ENCODE peak calls at places on chromosomes 2 and 18, in eight cellular contexts. C, E, R, U, Y, D, T and Q are unnamed samples.
A peak's percentile ranks its signal among the peaks of the same experiment; 100 is the strongest.

GRCh38 chr2:136448435-136448834 is 316.9 kb upstream of the THSD7B start:
- DNase-seq in Y (no peak), R (no peak), T (no peak), C (no peak), E (no peak), U (no peak), D (no peak), Q (no peak)

GRCh38 chr2:231379266-231380215 is 16.0 kb upstream of the B3GNT7 start:
- DNase-seq in U (no peak), Y (no peak), E (no peak), C (no peak), T (no peak), R (no peak), D (no peak), Q (no peak)

GRCh38 chr2:73156539-73157124 is 43.9 kb upstream of the RAB11FIP5 start:
- DNase-seq in Y (no peak), C (peak; percentile 36), D (no peak), U (peak; percentile 8), E (peak; percentile 64), R (peak; percentile 31), T (peak; percentile 67), Q (peak; percentile 15)

GRCh38 chr2:63881208-63881607 is 39.5 kb downstream of the UGP2 start:
- DNase-seq in C (no peak), T (no peak), E (no peak), R (no peak), U (no peak), Y (no peak), D (no peak), Q (no peak)

GRCh38 chr2:20180676-20181648 is 44.0 kb downstream of the SDC1 start:
- DNase-seq in C (no peak), E (no peak), U (no peak), R (no peak), Y (no peak), T (no peak), D (no peak), Q (no peak)

GRCh38 chr2:234725528-234726264 is 226.1 kb upstream of the SH3BP4 start:
- DNase-seq in C (peak; percentile 19), D (no peak), E (no peak), U (no peak), T (no peak), Y (no peak), R (no peak), Q (no peak)

GRCh38 chr2:188189356-188189755 is 102.3 kb upstream of the GULP1 start:
- DNase-seq in D (no peak), T (no peak), C (peak; percentile 67), U (no peak), R (no peak), Y (no peak), E (no peak), Q (no peak)

GRCh38 chr2:107717666-107718065 is 109.0 kb upstream of the RGPD4 start:
- DNase-seq in R (no peak), Y (no peak), U (no peak), D (no peak), C (no peak), E (no peak), T (no peak), Q (no peak)

GRCh38 chr18:57131782-57132181 is 15.1 kb upstream of the BOD1L2 start:
- DNase-seq in U (no peak), R (no peak), Y (no peak), T (no peak), C (no peak), E (no peak), D (no peak), Q (no peak)

GRCh38 chr18:80034852-80035406 is 695 bp downstream of the RBFA start:
- DNase-seq in C (no peak), D (no peak), Y (no peak), T (no peak), R (no peak), E (peak; percentile 12), U (no peak), Q (no peak)

GRCh38 chr2:241066171-241066892 is 35.8 kb downstream of the MTERF4 start:
- DNase-seq in R (no peak), E (no peak), C (no peak), D (no peak), Y (no peak), T (no peak), U (no peak), Q (no peak)

GRCh38 chr2:238857929-238858328 is 10.0 kb downstream of the TWIST2 start:
- DNase-seq in U (no peak), Y (no peak), C (no peak), T (no peak), E (no peak), R (no peak), D (no peak), Q (no peak)

GRCh38 chr2:221451836-221452774 is 120.0 kb downstream of the EPHA4 start:
- DNase-seq in E (no peak), R (no peak), T (no peak), U (no peak), D (no peak), Y (no peak), C (no peak), Q (no peak)

GRCh38 chr2:113407446-113408099 is 29.9 kb upstream of the ZNG1B start:
- DNase-seq in C (no peak), E (peak; percentile 9), T (no peak), R (peak; percentile 31), U (no peak), Y (no peak), D (no peak), Q (no peak)

DNA sequence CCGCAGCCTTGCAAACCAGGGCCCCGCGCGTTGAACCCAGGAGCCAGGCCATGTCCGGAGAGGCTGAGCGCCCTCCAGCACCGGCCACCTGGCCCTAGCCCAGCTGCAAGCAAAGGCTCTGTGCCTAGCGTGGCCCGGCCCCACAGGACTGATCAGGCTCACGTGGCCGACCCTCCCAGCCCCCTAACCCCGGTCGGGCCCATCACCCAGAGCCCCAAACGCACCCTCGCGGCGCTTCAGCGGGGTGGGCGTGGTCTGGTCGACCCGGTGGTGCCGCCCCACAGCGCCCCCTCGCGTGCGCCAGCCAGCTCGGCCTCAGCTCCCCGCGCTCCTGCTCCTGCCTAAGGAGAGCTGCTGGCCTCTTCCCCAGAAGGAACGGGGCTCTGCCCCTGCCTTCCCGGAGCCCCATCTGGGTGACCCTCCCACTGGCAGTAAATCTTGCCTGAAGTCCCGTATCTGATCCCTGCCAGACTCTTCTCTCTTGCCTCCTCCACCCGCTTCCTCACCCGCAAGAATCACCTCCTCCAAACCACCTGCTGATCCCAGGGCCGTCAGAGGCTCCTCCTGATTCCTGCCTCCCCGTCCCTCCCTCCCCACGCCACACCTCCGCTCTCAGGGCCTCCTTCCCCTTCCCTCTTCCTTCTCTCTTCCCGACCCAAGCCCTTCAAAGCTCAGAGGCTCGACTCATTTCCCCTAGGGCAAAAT is 12.3 kb upstream of the TEX51 start:
- DNase-seq in U (no peak), C (no peak), T (peak; percentile 62), R (peak; percentile 42), Y (peak; percentile 54), D (no peak), E (peak; percentile 56), Q (no peak)
- H3K4me3 ChIP-seq in U (no peak overlapping the region), C (no peak overlapping the region), T (peak overlapping the region; percentile 56), R (peak overlapping the region; percentile 41), Y (no peak overlapping the region), D (peak overlapping the region; percentile 34), E (no peak overlapping the region), Q (no peak overlapping the region)

GRCh38 chr2:64963719-64964118 is 25.5 kb upstream of the SLC1A4 start:
- DNase-seq in U (no peak), E (no peak), R (no peak), C (no peak), Y (no peak), D (no peak), T (no peak), Q (no peak)
- H3K4me3 ChIP-seq in U (no peak overlapping the region), E (no peak overlapping the region), R (no peak overlapping the region), C (no peak overlapping the region), Y (no peak overlapping the region), D (no peak overlapping the region), T (no peak overlapping the region), Q (no peak overlapping the region)

GRCh38 chr2:226189061-226189460 is 610.6 kb downstream of the IRS1 start:
- DNase-seq in U (no peak), Y (no peak), C (no peak), D (no peak), T (no peak), R (no peak), E (no peak), Q (no peak)

GRCh38 chr2:226185613-226186211 is 613.9 kb downstream of the IRS1 start:
- DNase-seq in E (peak; percentile 97), C (peak; percentile 98), R (peak; percentile 84), Y (no peak), T (no peak), D (peak; percentile 97), U (no peak), Q (no peak)

GRCh38 chr2:226187601-226188000 is 612.0 kb downstream of the IRS1 start:
- DNase-seq in D (peak; percentile 77), Y (no peak), U (no peak), T (no peak), R (no peak), C (peak; percentile 87), E (peak; percentile 76), Q (no peak)

GRCh38 chr2:226187126-226187525 is 612.5 kb downstream of the IRS1 start:
- DNase-seq in D (no peak), U (no peak), R (no peak), E (no peak), Y (no peak), T (no peak), C (peak; percentile 55), Q (no peak)

DNA sequence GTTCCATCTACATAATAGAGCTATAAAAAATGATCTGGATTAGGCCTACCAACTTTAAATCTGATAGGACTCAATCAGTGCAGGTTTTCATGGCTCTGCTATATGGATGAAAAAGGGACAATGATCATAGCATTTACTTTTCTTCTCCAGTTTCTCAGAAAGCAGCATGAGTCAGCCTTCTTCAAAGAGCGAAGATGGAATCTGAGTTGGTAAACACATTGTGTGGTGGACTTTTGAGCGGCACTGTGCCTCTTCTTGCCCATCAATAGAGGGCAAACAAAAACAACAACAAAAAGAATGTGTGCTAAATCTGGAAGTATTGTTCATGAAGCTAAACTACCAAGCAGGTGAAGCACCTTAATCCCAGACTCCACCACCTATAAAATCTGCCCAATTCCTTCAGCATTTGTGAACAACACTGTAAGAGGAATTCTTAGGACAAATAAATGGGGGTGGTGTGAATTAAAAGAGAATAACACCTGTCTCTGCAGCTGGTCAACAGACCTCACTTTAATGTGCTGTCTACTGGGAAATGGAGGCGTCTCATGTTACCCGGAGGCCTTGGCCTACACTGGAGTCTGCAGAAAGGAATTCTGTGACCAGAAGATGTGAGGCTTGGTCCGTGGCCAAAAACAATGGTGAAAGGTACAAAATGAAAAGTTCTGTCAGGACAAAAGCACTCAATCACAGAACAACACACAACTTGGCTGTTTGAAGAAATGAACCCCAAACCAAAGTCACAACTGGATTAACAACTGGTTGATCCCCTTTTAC is 609.0 kb downstream of the IRS1 start:
- DNase-seq in D (no peak), E (no peak), U (no peak), Y (no peak), T (no peak), R (peak; percentile 70), C (peak; percentile 62), Q (no peak)
- H3K4me3 ChIP-seq in D (no peak overlapping the region), E (no peak overlapping the region), U (no peak overlapping the region), Y (no peak overlapping the region), T (no peak overlapping the region), R (no peak overlapping the region), C (no peak overlapping the region), Q (no peak overlapping the region)

DNA sequence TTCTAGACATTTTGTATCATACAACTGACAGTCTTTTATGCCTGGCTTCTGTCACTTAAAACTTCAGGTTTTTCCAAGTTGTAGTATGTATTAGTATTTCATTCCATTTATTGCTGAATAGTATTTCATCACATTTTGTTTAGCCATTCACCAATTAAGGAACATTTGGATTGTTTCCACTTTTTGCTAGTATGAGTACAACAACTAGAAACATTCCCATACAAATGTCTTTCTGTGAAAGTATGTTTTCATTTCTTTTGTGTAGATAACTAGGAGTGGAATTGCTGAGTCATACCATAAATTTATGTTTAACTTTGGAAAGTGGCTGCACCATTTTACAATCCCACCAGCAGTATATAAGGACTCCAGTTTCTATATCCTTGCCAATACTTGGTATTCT is 135.9 kb downstream of the ATAD2B start:
- DNase-seq in U (no peak), T (no peak), Y (no peak), R (no peak), C (peak; percentile 78), D (peak; percentile 68), E (peak; percentile 96), Q (no peak)
- H3K4me3 ChIP-seq in U (no peak overlapping the region), T (no peak overlapping the region), Y (no peak overlapping the region), R (no peak overlapping the region), C (no peak overlapping the region), D (no peak overlapping the region), E (no peak overlapping the region), Q (no peak overlapping the region)